ENCODE peak calls at places on chromosomes 7 and 10, in nine cellular contexts. N is fibroblast of pulmonary artery, A is dorsolateral prefrontal cortex, I is NB4, D is epithelial cell of esophagus, F is psoas muscle, S is astrocyte of the cerebellum, K is kidney epithelial cell, J is IMR-90. V is an unnamed sample.

GRCh38 chr10:127906548-127907377 is at the start of gene PTPRE:
- DNase-seq in N (peak; percentile 69), A (peak; percentile 70), I (peak; percentile 89), D (peak; percentile 70), F (peak; percentile 87), S (peak; percentile 13), K (no peak), J (peak; percentile 24), V (no peak)

GRCh38 chr10:7319632-7320031 is 91.2 kb downstream of the SFMBT2 start:
- DNase-seq in N (no peak), A (no peak), I (no peak), D (no peak), F (no peak), S (no peak), K (no peak), J (no peak), V (no peak)

GRCh38 chr10:18238875-18239485 is 98.8 kb downstream of the CACNB2 start:
- DNase-seq in N (peak; percentile 72), A (no peak), I (peak; percentile 33), D (peak; percentile 58), F (no peak), S (peak; percentile 49), K (no peak), J (peak; percentile 70), V (no peak)

GRCh38 chr7:19016140-19016539 is 101.3 kb downstream of the TWIST1 start:
- DNase-seq in N (peak; percentile 70), A (no peak), I (no peak), D (peak; percentile 26), F (no peak), S (no peak), K (no peak), J (peak; percentile 80), V (no peak)

GRCh38 chr10:72079356-72079755 is 9.0 kb downstream of the SPOCK2 start:
- DNase-seq in N (no peak), A (peak; percentile 47), I (no peak), D (no peak), F (peak; percentile 39), S (no peak), K (no peak), J (no peak), V (no peak)

GRCh38 chr10:48289652-48290238 is 15.2 kb upstream of the FRMPD2 start:
- DNase-seq in N (peak; percentile 64), A (peak; percentile 59), I (peak; percentile 68), D (peak; percentile 63), F (no peak), S (no peak), K (no peak), J (peak; percentile 40), V (no peak)

GRCh38 chr10:63256047-63256773 is 123.1 kb downstream of the NRBF2 start:
- DNase-seq in N (peak; percentile 72), A (no peak), I (peak; percentile 93), D (no peak), F (no peak), S (no peak), K (no peak), J (no peak), V (no peak)

GRCh38 chr7:78530351-78530750 is 731.8 kb downstream of the PHTF2 start:
- DNase-seq in N (peak; percentile 17), A (no peak), I (peak; percentile 9), D (peak; percentile 76), F (no peak), S (peak; percentile 1), K (peak; percentile 31), J (peak; percentile 83), V (no peak)

GRCh38 chr10:97518601-97519043 is 19.9 kb downstream of the UBTD1 start:
- DNase-seq in N (peak; percentile 27), A (no peak), I (no peak), D (peak; percentile 58), F (no peak), S (no peak), K (no peak), J (peak; percentile 27), V (no peak)

GRCh38 chr10:83075395-83076072 is 1063.8 kb upstream of the GHITM start:
- DNase-seq in N (peak; percentile 30), A (no peak), I (no peak), D (no peak), F (no peak), S (peak; percentile 20), K (no peak), J (no peak), V (no peak)

GRCh38 chr10:1363466-1364121 is 307.4 kb downstream of the WDR37 start:
- DNase-seq in N (no peak), A (no peak), I (no peak), D (no peak), F (no peak), S (no peak), K (no peak), J (no peak), V (no peak)

GRCh38 chr7:4265056-4265455 is 417.0 kb upstream of the FOXK1 start:
- DNase-seq in N (no peak), A (no peak), I (no peak), D (no peak), F (no peak), S (no peak), K (no peak), J (no peak), V (no peak)

GRCh38 chr10:3173173-3173878 is 744 bp upstream of the PITRM1 start:
- DNase-seq in N (no peak), A (no peak), I (peak; percentile 3), D (peak; percentile 98), F (peak; percentile 63), S (no peak), K (no peak), J (no peak), V (peak; percentile 70)

GRCh38 chr10:44993922-44994751 is 6.6 kb upstream of the ZNF22 start:
- DNase-seq in N (peak; percentile 81), A (no peak), I (no peak), D (no peak), F (no peak), S (no peak), K (no peak), J (peak; percentile 78), V (no peak)

GRCh38 chr10:131789516-131789915 is 111.3 kb upstream of the PPP2R2D start:
- DNase-seq in N (no peak), A (no peak), I (no peak), D (no peak), F (no peak), S (no peak), K (no peak), J (no peak), V (no peak)

DNA sequence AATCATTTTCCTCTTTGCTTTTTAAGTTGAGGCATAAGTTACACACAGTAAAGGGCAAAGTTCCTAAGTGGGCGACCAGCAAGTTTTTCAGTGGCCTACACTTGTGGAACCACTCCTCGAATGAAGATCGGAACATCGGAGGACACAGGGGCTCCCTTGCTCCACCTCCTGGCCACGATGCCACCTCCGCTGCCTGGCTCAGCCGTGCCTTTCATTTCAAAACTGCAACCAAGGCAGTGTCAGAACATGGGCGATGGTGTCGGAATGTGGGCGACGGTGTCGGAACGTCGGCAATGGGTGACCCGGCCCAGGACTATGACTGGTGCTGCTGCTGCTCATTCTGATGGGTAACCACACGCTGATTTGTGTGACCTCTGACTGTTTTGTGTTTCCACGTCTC is 9.6 kb upstream of the VIPR2 start:
- DNase-seq in N (no peak), A (no peak), I (peak; percentile 47), D (no peak), F (no peak), S (no peak), K (no peak), J (no peak), V (no peak)
- TF ChIP-seq CTCF in N (no peak), A (no peak), I (peak; percentile 43), D (no peak), F (peak; percentile 15), S (no peak), K (no peak), J (no peak), V (no peak)

GRCh38 chr10:70656489-70656888 is 15.8 kb upstream of the ADAMTS14 start:
- DNase-seq in N (peak; percentile 92), A (no peak), I (peak; percentile 91), D (peak; percentile 93), F (no peak), S (peak; percentile 98), K (peak; percentile 99), J (peak; percentile 98), V (peak; percentile 47)
- H3K4me3 ChIP-seq in N (no peak overlapping the region), A (no peak overlapping the region), I (no peak overlapping the region), D (no peak overlapping the region), F (no peak overlapping the region), S (no peak overlapping the region), K (no peak overlapping the region), J (no peak overlapping the region), V (no peak overlapping the region)

GRCh38 chr10:110918633-110919348 is at the start of gene BBIP1:
- DNase-seq in N (peak; percentile 100), A (peak; percentile 82), I (peak; percentile 100), D (peak; percentile 100), F (peak; percentile 97), S (peak; percentile 100), K (peak; percentile 99), J (peak; percentile 100), V (peak; percentile 99)
- TF ChIP-seq CTCF in N (no peak), A (no peak), I (no peak), D (no peak), F (no peak), S (no peak), K (peak; percentile 4), J (no peak), V (no peak)

GRCh38 chr10:119306964-119307363 is 99.6 kb downstream of the GRK5 start:
- DNase-seq in N (no peak), A (no peak), I (no peak), D (peak; percentile 79), F (no peak), S (no peak), K (no peak), J (peak; percentile 42), V (no peak)

GRCh38 chr10:119304541-119304940 is 97.2 kb downstream of the GRK5 start:
- DNase-seq in N (no peak), A (no peak), I (no peak), D (no peak), F (peak; percentile 41), S (no peak), K (no peak), J (no peak), V (no peak)

GRCh38 chr10:119306514-119306951 is 99.2 kb downstream of the GRK5 start:
- DNase-seq in N (no peak), A (no peak), I (peak; percentile 81), D (peak; percentile 54), F (peak; percentile 39), S (no peak), K (no peak), J (no peak), V (peak; percentile 79)

GRCh38 chr10:119303886-119304285 is 96.5 kb downstream of the GRK5 start:
- DNase-seq in N (no peak), A (no peak), I (no peak), D (peak; percentile 91), F (peak; percentile 19), S (no peak), K (no peak), J (no peak), V (no peak)

DNA sequence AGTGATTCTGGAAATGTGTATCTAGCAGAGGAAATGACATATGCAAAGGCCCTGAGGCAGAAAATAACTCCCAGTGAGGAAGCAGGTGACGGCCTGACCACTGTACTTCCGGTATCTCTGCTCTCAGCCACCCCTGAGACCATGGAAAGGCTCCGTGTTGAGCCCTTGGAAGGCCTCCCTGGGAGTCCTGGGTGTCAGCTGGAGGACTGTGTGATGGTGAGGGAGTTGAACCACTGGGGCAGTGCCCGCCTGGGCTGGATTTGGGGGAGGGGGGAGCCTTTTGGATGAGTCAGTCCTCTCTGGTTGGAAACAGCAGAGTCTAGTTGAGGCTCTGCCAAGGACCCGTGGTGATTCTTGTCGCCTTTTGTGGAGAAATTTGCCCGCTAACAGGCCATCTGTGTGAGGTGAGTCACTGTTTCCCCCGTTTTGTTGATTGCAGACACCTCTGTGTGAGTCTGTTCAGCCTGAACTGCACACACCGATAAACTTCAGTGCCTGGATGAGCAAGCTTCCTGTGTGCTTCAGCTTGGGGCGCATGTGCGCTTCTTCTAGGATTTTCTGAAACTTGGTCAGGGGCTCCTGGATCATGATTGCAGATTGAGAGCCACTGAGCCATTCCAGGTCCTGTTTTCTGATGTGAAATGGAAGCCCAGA is 98.6 kb downstream of the GRK5 start:
- DNase-seq in N (peak; percentile 97), A (peak; percentile 12), I (peak; percentile 99), D (peak; percentile 95), F (peak; percentile 80), S (peak; percentile 92), K (peak; percentile 100), J (peak; percentile 99), V (peak; percentile 72)
- H3K4me3 ChIP-seq in N (no peak overlapping the region), A (no peak overlapping the region), I (peak overlapping the region; percentile 8), D (no peak overlapping the region), F (no peak overlapping the region), S (no peak overlapping the region), K (no peak overlapping the region), J (no peak overlapping the region), V (peak overlapping the region; percentile 71)

V was measured in GM12864.